ENCODE peak calls at places on chromosomes 6 and 20, in five cellular contexts. G, V, C, E and F are unnamed samples.

GRCh38 chr20:39132511-39132910 is 170.4 kb downstream of the DHX35 start:
- DNase-seq in V (no peak), G (no peak), C (no peak), E (no peak), F (no peak)

GRCh38 chr20:2292711-2293110 is 3.1 kb upstream of the TGM3 start:
- DNase-seq in G (no peak), V (no peak), C (no peak), E (no peak), F (no peak)

GRCh38 chr6:33967966-33968724 is 164.3 kb upstream of the MLN start:
- DNase-seq in G (no peak), V (no peak), E (no peak), C (no peak), F (no peak)

GRCh38 chr20:41094656-41095055 is 42.7 kb upstream of the PLCG1 start:
- DNase-seq in G (peak; percentile 5), V (no peak), E (no peak), C (no peak), F (no peak)

GRCh38 chr20:60851826-60852704 is 400.0 kb upstream of the CDH4 start:
- DNase-seq in G (no peak), C (no peak), E (no peak), V (no peak), F (no peak)

GRCh38 chr6:163543311-163543710 is 128.8 kb downstream of the QKI start:
- DNase-seq in V (no peak), G (no peak), E (no peak), C (no peak), F (no peak)

GRCh38 chr6:119979862-119980261 is 630.3 kb upstream of the MAN1A1 start:
- DNase-seq in G (no peak), V (no peak), E (no peak), C (no peak), F (no peak)

GRCh38 chr6:72783035-72783434 is 161.2 kb downstream of the KCNQ5 start:
- DNase-seq in G (no peak), E (no peak), V (no peak), C (no peak), F (no peak)

GRCh38 chr6:141540207-141540606 is 592.5 kb upstream of the GJE1 start:
- DNase-seq in E (no peak), V (no peak), G (no peak), C (no peak), F (no peak)

GRCh38 chr6:103570431-103570830 is 1289.3 kb downstream of the HACE1 start:
- DNase-seq in C (no peak), G (no peak), E (no peak), V (no peak), F (no peak)

GRCh38 chr6:20665290-20665689 is 131.0 kb downstream of the CDKAL1 start:
- DNase-seq in C (no peak), E (no peak), G (no peak), V (no peak), F (no peak)

GRCh38 chr6:52516269-52516668 is 60.6 kb downstream of the TRAM2 start:
- DNase-seq in C (no peak), G (no peak), V (no peak), E (no peak), F (no peak)

GRCh38 chr6:1724616-1725015 is 114.9 kb downstream of the FOXC1 start:
- DNase-seq in C (no peak), E (no peak), G (no peak), V (no peak), F (no peak)

GRCh38 chr6:19714415-19715165 is 122.6 kb upstream of the ID4 start:
- DNase-seq in G (no peak), E (no peak), C (no peak), V (no peak), F (no peak)

GRCh38 chr6:106800379-106800778 is 171.0 kb downstream of the QRSL1 start:
- DNase-seq in G (no peak), V (no peak), C (no peak), E (no peak), F (no peak)

GRCh38 chr20:41889871-41890224 is 271.7 kb upstream of the CHD6 start:
- DNase-seq in C (no peak), E (no peak), G (no peak), V (no peak), F (no peak)

GRCh38 chr6:129749749-129750120 is 39.8 kb upstream of the ARHGAP18 start:
- DNase-seq in V (no peak), C (no peak), E (no peak), G (no peak), F (no peak)

GRCh38 chr6:47288245-47289090 is 21.2 kb downstream of the TNFRSF21 start:
- DNase-seq in G (no peak), V (no peak), C (no peak), E (no peak), F (no peak)

GRCh38 chr6:9250852-9251251 is 815.5 kb upstream of the SLC35B3 start:
- DNase-seq in E (no peak), V (no peak), G (no peak), C (peak; percentile 29), F (no peak)

GRCh38 chr6:146543940-146544661 is 468 bp downstream of the RAB32 start:
- DNase-seq in C (no peak), V (no peak), G (no peak), E (peak; percentile 11), F (no peak)

GRCh38 chr6:90478278-90478677 is 108.6 kb downstream of the MAP3K7 start:
- DNase-seq in V (no peak), G (no peak), E (no peak), C (no peak), F (no peak)

GRCh38 chr6:124869412-124869811 is 92.8 kb upstream of the RNF217 start:
- DNase-seq in V (no peak), C (no peak), E (no peak), G (no peak), F (no peak)

GRCh38 chr6:5453531-5453930 is 192.2 kb downstream of the FARS2 start:
- DNase-seq in G (no peak), V (no peak), C (no peak), E (peak; percentile 43), F (no peak)

GRCh38 chr20:14544688-14545087 is 207.3 kb upstream of the FLRT3 start:
- DNase-seq in E (no peak), C (no peak), G (no peak), V (no peak), F (no peak)

GRCh38 chr20:15475483-15475882 is 1097.8 kb downstream of the KIF16B start:
- DNase-seq in E (no peak), C (no peak), G (no peak), V (no peak), F (no peak)

GRCh38 chr6:12884983-12885382 is 168.4 kb downstream of the PHACTR1 start:
- DNase-seq in E (no peak), G (no peak), V (no peak), C (no peak), F (no peak)

GRCh38 chr6:155315516-155315871 is 1.2 kb upstream of the TFB1M start:
- DNase-seq in V (no peak), G (no peak), E (no peak), C (no peak), F (no peak)

GRCh38 chr6:39821014-39821738 is 29.0 kb downstream of the DAAM2 start:
- DNase-seq in C (no peak), G (no peak), E (no peak), V (no peak), F (no peak)

GRCh38 chr20:36405255-36405654 is 99.1 kb downstream of the DLGAP4 start:
- DNase-seq in C (no peak), G (no peak), E (no peak), V (no peak), F (no peak)

GRCh38 chr6:41640436-41640835 is 2.2 kb downstream of the MDFI start:
- DNase-seq in E (no peak), C (no peak), G (no peak), V (no peak), F (no peak)

GRCh38 chr6:148709577-148709976 is 37.3 kb upstream of the UST start:
- DNase-seq in V (no peak), G (no peak), C (no peak), E (no peak), F (no peak)

GRCh38 chr6:149938571-149939462 is 3.0 kb upstream of the ULBP2 start:
- DNase-seq in V (peak; percentile 51), E (no peak), G (peak; percentile 38), C (no peak), F (peak; percentile 83)

GRCh38 chr20:59006864-59007757 is at the start of gene CTSZ:
- DNase-seq in E (no peak), V (no peak), C (no peak), G (peak; percentile 21), F (peak; percentile 51)

GRCh38 chr6:144478487-144478886 is 193.4 kb downstream of the UTRN start:
- DNase-seq in V (no peak), E (no peak), C (no peak), G (no peak), F (no peak)

GRCh38 chr6:53240763-53241162 is 92.1 kb upstream of the GCM1 start:
- DNase-seq in E (no peak), G (peak; percentile 11), V (no peak), C (no peak), F (no peak)

GRCh38 chr6:151763938-151764680 is 43.4 kb upstream of the ESR1 start:
- DNase-seq in C (no peak), G (no peak), V (no peak), E (peak; percentile 68), F (peak; percentile 52)